ENCODE peak calls at places on chromosomes 2 and 18, in five cellular contexts. A, Q, Z, V and M are unnamed samples.

GRCh38 chr2:235300368-235301201 is 193.3 kb upstream of the AGAP1 start:
- DNase-seq in A (no peak), Q (no peak), Z (no peak), V (peak; percentile 59), M (no peak)

GRCh38 chr18:23422751-23423418 is 30.2 kb upstream of the RIOK3 start:
- DNase-seq in A (no peak), Q (peak; percentile 28), Z (peak; percentile 99), V (peak; percentile 69), M (no peak)

GRCh38 chr2:230924470-230925341 is at the start of gene GPR55:
- DNase-seq in A (peak; percentile 69), Q (peak; percentile 83), Z (peak; percentile 38), V (no peak), M (no peak)

GRCh38 chr2:210318891-210319290 is 3.9 kb upstream of the MYL1 start:
- DNase-seq in A (no peak), Q (no peak), Z (peak; percentile 50), V (no peak), M (no peak)

GRCh38 chr2:82314836-82315472 is 2010.4 kb upstream of the LRRTM1 start:
- DNase-seq in A (no peak), Q (no peak), Z (no peak), V (no peak), M (no peak)

GRCh38 chr2:36371963-36372391 is 16.4 kb downstream of the CRIM1 start:
- DNase-seq in A (no peak), Q (no peak), Z (peak; percentile 89), V (peak; percentile 62), M (no peak)

GRCh38 chr2:180359522-180360282 is 352.6 kb upstream of the CWC22 start:
- DNase-seq in A (peak; percentile 29), Q (no peak), Z (no peak), V (no peak), M (no peak)

GRCh38 chr18:41905786-41906527 is 49.1 kb upstream of the PIK3C3 start:
- DNase-seq in A (no peak), Q (no peak), Z (no peak), V (peak; percentile 3), M (no peak)

GRCh38 chr2:189179607-189179979 is at the start of gene COL5A2:
- DNase-seq in A (peak; percentile 42), Q (no peak), Z (peak; percentile 12), V (peak; percentile 94), M (peak; percentile 40)

GRCh38 chr2:234597576-234597861 is 100.6 kb upstream of the ARL4C start:
- DNase-seq in A (no peak), Q (no peak), Z (no peak), V (no peak), M (no peak)

GRCh38 chr2:74383254-74383653 is 3.1 kb upstream of the DCTN1 start:
- DNase-seq in A (no peak), Q (no peak), Z (no peak), V (peak; percentile 23), M (no peak)

DNA sequence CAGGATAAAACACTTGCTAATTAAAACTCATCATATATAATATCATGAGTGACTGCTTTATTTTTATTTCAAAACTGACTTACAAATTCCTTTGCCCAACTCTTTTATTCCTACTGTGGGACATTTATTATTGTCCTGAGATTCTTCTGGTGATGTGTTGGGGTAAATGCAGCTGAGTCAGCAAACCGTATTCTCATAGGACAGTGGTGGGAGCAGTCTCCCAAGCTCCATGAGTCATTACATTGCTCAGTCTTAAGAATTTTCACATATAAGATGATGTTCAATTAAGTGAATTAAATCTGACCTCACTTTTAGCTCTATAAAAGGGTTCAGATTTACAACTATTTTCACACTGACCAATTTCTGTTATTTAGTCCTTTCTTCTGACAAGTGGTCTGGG is 1530.7 kb downstream of the LRP1B start:
- DNase-seq in A (no peak), Q (no peak), Z (no peak), V (peak; percentile 47), M (no peak)
- H2BK12ac ChIP-seq in A (no peak overlapping the region), Q (no peak overlapping the region), Z (no peak overlapping the region), V (no peak overlapping the region), M (no peak overlapping the region)

GRCh38 chr2:238946586-238947242 is 98.8 kb downstream of the TWIST2 start:
- DNase-seq in A (peak; percentile 20), Q (peak; percentile 19), Z (no peak), V (no peak), M (no peak)

GRCh38 chr2:238947243-238947760 is 99.4 kb downstream of the TWIST2 start:
- DNase-seq in A (peak; percentile 12), Q (peak; percentile 31), Z (no peak), V (no peak), M (no peak)

GRCh38 chr2:238942941-238943715 is 95.2 kb downstream of the TWIST2 start:
- DNase-seq in A (peak; percentile 10), Q (no peak), Z (no peak), V (no peak), M (no peak)

GRCh38 chr2:238947920-238948710 is 100.2 kb downstream of the TWIST2 start:
- DNase-seq in A (peak; percentile 49), Q (peak; percentile 45), Z (no peak), V (peak; percentile 88), M (no peak)

DNA sequence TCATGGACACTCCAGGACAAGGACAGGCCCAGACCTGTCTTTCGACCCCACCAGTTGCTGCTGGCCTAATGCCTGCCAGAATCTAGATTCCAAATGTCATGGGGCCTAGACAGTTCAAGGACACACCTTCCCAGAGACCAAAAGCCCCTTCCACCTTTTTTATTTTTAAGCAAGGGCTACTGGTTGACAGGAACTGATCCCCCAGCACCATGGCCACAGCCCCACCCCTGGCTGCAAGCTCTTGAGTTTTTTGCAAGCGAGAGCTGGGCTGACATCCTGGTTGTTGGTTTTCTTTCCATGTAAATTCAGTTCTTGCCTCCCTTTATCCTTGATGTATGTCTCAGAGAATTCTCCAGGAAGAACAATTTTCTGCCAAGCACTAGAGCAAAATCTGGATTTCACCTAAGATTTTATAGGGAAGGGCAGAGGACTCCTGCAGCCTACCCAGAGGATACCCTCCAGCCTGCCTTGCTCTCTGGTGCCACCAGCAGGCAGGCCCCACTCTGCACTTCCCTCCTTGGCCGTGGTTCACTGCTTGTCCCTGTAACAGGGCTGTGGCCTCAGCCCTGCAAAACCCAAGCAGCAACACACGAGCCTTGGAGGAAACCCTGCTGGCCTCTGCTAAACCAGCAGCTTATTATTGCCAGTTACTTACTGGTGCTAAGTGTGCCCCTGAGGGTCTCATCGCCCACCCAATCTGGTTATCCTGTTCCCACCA is 97.7 kb downstream of the TWIST2 start:
- DNase-seq in A (peak; percentile 88), Q (peak; percentile 79), Z (peak; percentile 67), V (peak; percentile 66), M (no peak)
- H2AK5ac ChIP-seq in A (no peak overlapping the region), Q (no peak overlapping the region), Z (no peak overlapping the region), V (no peak overlapping the region), M (no peak overlapping the region)

DNA sequence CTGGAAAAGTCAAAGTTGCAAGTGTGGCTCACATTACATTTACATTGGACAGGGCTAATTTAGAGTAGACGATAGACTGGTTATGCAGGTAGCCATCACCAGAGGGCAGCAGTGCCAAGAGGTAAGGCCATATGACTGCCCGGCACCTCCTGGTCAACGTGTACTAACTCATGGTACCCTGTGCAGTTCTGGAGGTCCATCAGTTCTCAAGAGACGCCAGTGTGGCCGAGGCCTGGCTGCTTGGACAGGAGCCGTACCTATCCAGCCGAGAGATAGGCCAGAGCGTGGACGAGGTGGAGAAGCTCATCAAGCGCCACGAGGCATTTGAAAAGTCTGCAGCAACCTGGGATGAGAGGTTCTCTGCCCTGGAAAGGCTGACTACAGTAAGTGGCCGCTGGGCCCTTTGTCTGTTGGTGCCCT is 65.8 kb upstream of the EML6 start:
- DNase-seq in A (peak; percentile 62), Q (peak; percentile 65), Z (peak; percentile 85), V (peak; percentile 38), M (peak; percentile 18)
- H2BK12ac ChIP-seq in A (no peak overlapping the region), Q (no peak overlapping the region), Z (peak overlapping the region; percentile 86), V (no peak overlapping the region), M (no peak overlapping the region)

GRCh38 chr2:239285932-239286230 is 114.9 kb downstream of the HDAC4 start:
- DNase-seq in A (no peak), Q (no peak), Z (no peak), V (no peak), M (no peak)

GRCh38 chr2:239282448-239283287 is 118.2 kb downstream of the HDAC4 start:
- DNase-seq in A (no peak), Q (no peak), Z (no peak), V (no peak), M (no peak)

GRCh38 chr2:239283961-239284801 is 116.6 kb downstream of the HDAC4 start:
- DNase-seq in A (peak; percentile 51), Q (peak; percentile 66), Z (no peak), V (no peak), M (no peak)

GRCh38 chr2:239285071-239285931 is 115.5 kb downstream of the HDAC4 start:
- DNase-seq in A (no peak), Q (no peak), Z (no peak), V (peak; percentile 33), M (no peak)

GRCh38 chr2:239283288-239283945 is 117.4 kb downstream of the HDAC4 start:
- DNase-seq in A (no peak), Q (no peak), Z (no peak), V (no peak), M (no peak)
- H2AK5ac ChIP-seq in A (no peak overlapping the region), Q (no peak overlapping the region), Z (no peak overlapping the region), V (no peak overlapping the region), M (peak overlapping the region; percentile 86)

GRCh38 chr2:64770137-64770780 is 116.5 kb upstream of the SERTAD2 start:
- DNase-seq in A (no peak), Q (no peak), Z (no peak), V (no peak), M (no peak)

GRCh38 chr2:64771726-64772125 is 118.0 kb upstream of the SERTAD2 start:
- DNase-seq in A (no peak), Q (no peak), Z (no peak), V (no peak), M (no peak)

GRCh38 chr2:64769392-64770044 is 115.8 kb upstream of the SERTAD2 start:
- DNase-seq in A (no peak), Q (no peak), Z (peak; percentile 76), V (no peak), M (no peak)

GRCh38 chr2:64770781-64771334 is 117.1 kb upstream of the SERTAD2 start:
- DNase-seq in A (no peak), Q (no peak), Z (peak; percentile 37), V (no peak), M (no peak)

GRCh38 chr2:64773461-64774118 is 119.9 kb upstream of the SERTAD2 start:
- DNase-seq in A (no peak), Q (no peak), Z (peak; percentile 54), V (no peak), M (no peak)
- H2BK12ac ChIP-seq in A (no peak overlapping the region), Q (no peak overlapping the region), Z (no peak overlapping the region), V (no peak overlapping the region), M (no peak overlapping the region)